ENCODE peak calls at places on chromosomes 5 and 9, in eight cellular contexts. One of them, this sample, is unnamed.

GRCh38 chr9:111891910-111892499 is 4.6 kb upstream of the UGCG start:
- DNase-seq in tibial nerve: no peak
- DNase-seq in endothelial cell of umbilical vein: no peak
- DNase-seq in uterus: no peak
- DNase-seq in transverse colon: peak
- DNase-seq in lower leg skin: no peak
- DNase-seq in suprapubic skin: no peak
- DNase-seq in HCT116: peak
- DNase-seq in this sample: no peak

GRCh38 chr9:113645972-113646241 is 182.4 kb downstream of the RGS3 start:
- DNase-seq in tibial nerve: no peak
- DNase-seq in HCT116: no peak
- DNase-seq in suprapubic skin: peak
- DNase-seq in lower leg skin: peak
- DNase-seq in uterus: no peak
- DNase-seq in transverse colon: no peak
- DNase-seq in endothelial cell of umbilical vein: no peak
- DNase-seq in this sample: no peak

GRCh38 chr5:151274666-151275065 is 21.7 kb downstream of the GM2A start:
- DNase-seq in endothelial cell of umbilical vein: no peak
- DNase-seq in uterus: no peak
- DNase-seq in tibial nerve: no peak
- DNase-seq in HCT116: no peak
- DNase-seq in transverse colon: no peak
- DNase-seq in suprapubic skin: no peak
- DNase-seq in lower leg skin: no peak
- DNase-seq in this sample: no peak

GRCh38 chr5:157271740-157272271 is 5.9 kb downstream of the CYFIP2 start:
- DNase-seq in suprapubic skin: no peak
- DNase-seq in HCT116: no peak
- DNase-seq in endothelial cell of umbilical vein: no peak
- DNase-seq in transverse colon: peak
- DNase-seq in lower leg skin: no peak
- DNase-seq in uterus: no peak
- DNase-seq in tibial nerve: no peak
- DNase-seq in this sample: peak

GRCh38 chr5:44266882-44267577 is 122.2 kb downstream of the FGF10 start:
- DNase-seq in suprapubic skin: no peak
- DNase-seq in tibial nerve: no peak
- DNase-seq in uterus: peak
- DNase-seq in HCT116: no peak
- DNase-seq in endothelial cell of umbilical vein: no peak
- DNase-seq in transverse colon: no peak
- DNase-seq in lower leg skin: peak
- DNase-seq in this sample: no peak

GRCh38 chr9:108550111-108550510 is 305.7 kb downstream of the ACTL7B start:
- DNase-seq in transverse colon: no peak
- DNase-seq in HCT116: no peak
- DNase-seq in uterus: no peak
- DNase-seq in tibial nerve: no peak
- DNase-seq in lower leg skin: no peak
- DNase-seq in endothelial cell of umbilical vein: no peak
- DNase-seq in suprapubic skin: no peak
- DNase-seq in this sample: no peak

GRCh38 chr5:152593388-152593787 is 188.3 kb upstream of the NMUR2 start:
- DNase-seq in suprapubic skin: no peak
- DNase-seq in endothelial cell of umbilical vein: no peak
- DNase-seq in uterus: no peak
- DNase-seq in transverse colon: no peak
- DNase-seq in lower leg skin: no peak
- DNase-seq in tibial nerve: no peak
- DNase-seq in HCT116: no peak
- DNase-seq in this sample: no peak

GRCh38 chr5:128035689-128036088 is 47.9 kb upstream of the SLC12A2 start:
- DNase-seq in tibial nerve: no peak
- DNase-seq in endothelial cell of umbilical vein: no peak
- DNase-seq in lower leg skin: no peak
- DNase-seq in uterus: no peak
- DNase-seq in suprapubic skin: no peak
- DNase-seq in transverse colon: no peak
- DNase-seq in HCT116: no peak
- DNase-seq in this sample: no peak

GRCh38 chr5:33297760-33298216 is 143.0 kb upstream of the TARS1 start:
- DNase-seq in tibial nerve: no peak
- DNase-seq in endothelial cell of umbilical vein: no peak
- DNase-seq in transverse colon: no peak
- DNase-seq in suprapubic skin: no peak
- DNase-seq in lower leg skin: no peak
- DNase-seq in HCT116: no peak
- DNase-seq in uterus: no peak
- DNase-seq in this sample: no peak

GRCh38 chr5:137696481-137696880 is 39.4 kb downstream of the KLHL3 start:
- DNase-seq in endothelial cell of umbilical vein: peak
- DNase-seq in transverse colon: no peak
- DNase-seq in suprapubic skin: no peak
- DNase-seq in HCT116: no peak
- DNase-seq in tibial nerve: no peak
- DNase-seq in uterus: no peak
- DNase-seq in lower leg skin: no peak
- DNase-seq in this sample: no peak

GRCh38 chr9:120777229-120777628 is 16.0 kb downstream of the FBXW2 start:
- DNase-seq in suprapubic skin: no peak
- DNase-seq in lower leg skin: no peak
- DNase-seq in tibial nerve: no peak
- DNase-seq in endothelial cell of umbilical vein: no peak
- DNase-seq in transverse colon: no peak
- DNase-seq in HCT116: no peak
- DNase-seq in uterus: no peak
- DNase-seq in this sample: no peak

GRCh38 chr5:42832060-42832459 is 20.4 kb upstream of the SELENOP start:
- DNase-seq in tibial nerve: no peak
- DNase-seq in uterus: no peak
- DNase-seq in suprapubic skin: no peak
- DNase-seq in lower leg skin: no peak
- DNase-seq in HCT116: no peak
- DNase-seq in endothelial cell of umbilical vein: no peak
- DNase-seq in transverse colon: no peak
- DNase-seq in this sample: no peak

GRCh38 chr9:72443855-72444254 is 77.6 kb upstream of the TMC1 start:
- DNase-seq in lower leg skin: no peak
- DNase-seq in tibial nerve: no peak
- DNase-seq in uterus: no peak
- DNase-seq in suprapubic skin: no peak
- DNase-seq in transverse colon: no peak
- DNase-seq in HCT116: no peak
- DNase-seq in endothelial cell of umbilical vein: no peak
- DNase-seq in this sample: no peak

GRCh38 chr9:6498982-6499381 is 86.0 kb downstream of the UHRF2 start:
- DNase-seq in uterus: no peak
- DNase-seq in lower leg skin: no peak
- DNase-seq in tibial nerve: no peak
- DNase-seq in transverse colon: no peak
- DNase-seq in endothelial cell of umbilical vein: no peak
- DNase-seq in HCT116: no peak
- DNase-seq in suprapubic skin: no peak
- DNase-seq in this sample: no peak

GRCh38 chr9:89361031-89361430 is 42.7 kb downstream of the SECISBP2 start:
- DNase-seq in suprapubic skin: peak
- DNase-seq in endothelial cell of umbilical vein: no peak
- DNase-seq in uterus: no peak
- DNase-seq in lower leg skin: peak
- DNase-seq in HCT116: no peak
- DNase-seq in transverse colon: no peak
- DNase-seq in tibial nerve: no peak
- DNase-seq in this sample: no peak
- TF ChIP-seq POLR2A in suprapubic skin: no peak
- TF ChIP-seq POLR2A in endothelial cell of umbilical vein: no peak
- TF ChIP-seq POLR2A in uterus: no peak
- TF ChIP-seq POLR2A in lower leg skin: no peak
- TF ChIP-seq POLR2A in HCT116: no peak
- TF ChIP-seq POLR2A in transverse colon: no peak
- TF ChIP-seq POLR2A in tibial nerve: no peak
- TF ChIP-seq POLR2A in this sample: no peak

DNA sequence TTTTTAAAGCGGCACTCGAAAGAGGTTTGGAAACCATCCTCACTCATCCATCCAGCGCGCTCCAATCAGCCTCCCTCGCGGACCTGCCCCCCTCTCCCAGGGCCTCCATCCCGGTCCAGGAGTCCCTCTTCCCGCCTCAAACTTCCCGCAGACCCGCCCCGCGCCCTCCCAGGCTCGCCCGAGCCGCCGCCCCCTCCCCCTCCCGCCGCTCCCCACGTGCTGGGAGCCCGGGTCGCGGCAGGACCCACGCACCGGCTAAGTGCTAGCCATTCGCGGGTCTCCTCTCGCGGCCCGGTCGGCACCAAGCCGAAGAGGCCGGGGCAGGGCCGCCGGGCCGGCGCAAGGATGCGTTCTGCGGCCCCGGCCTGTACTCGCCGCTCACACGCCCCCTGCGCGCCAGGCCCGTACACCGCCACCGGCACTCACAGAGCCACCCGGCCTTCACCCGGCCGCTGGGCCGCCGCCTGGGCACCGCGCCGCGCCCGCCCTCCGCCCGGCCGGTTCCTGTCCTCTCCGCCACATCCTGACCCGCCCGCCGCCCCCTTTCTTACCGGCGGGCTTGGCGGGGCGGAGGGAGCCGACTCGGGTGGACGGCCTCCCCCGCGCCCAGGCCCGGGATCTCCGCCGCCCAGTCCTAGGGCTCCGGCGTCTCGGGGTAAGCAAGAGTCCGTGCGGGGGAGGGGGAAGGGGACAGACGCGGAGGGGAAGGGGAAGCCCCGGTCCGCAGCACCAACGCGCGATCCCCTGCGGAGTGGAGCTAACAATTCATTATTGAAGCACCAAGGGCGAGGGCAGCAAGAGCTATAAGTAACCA is 612 bp downstream of the CHD1 start:
- DNase-seq in endothelial cell of umbilical vein: peak
- DNase-seq in uterus: peak
- DNase-seq in transverse colon: peak
- DNase-seq in tibial nerve: peak
- DNase-seq in HCT116: no peak
- DNase-seq in suprapubic skin: peak
- DNase-seq in lower leg skin: peak
- DNase-seq in this sample: peak
- TF ChIP-seq CTCF in endothelial cell of umbilical vein: no peak
- TF ChIP-seq CTCF in uterus: no peak
- TF ChIP-seq CTCF in transverse colon: no peak
- TF ChIP-seq CTCF in tibial nerve: no peak
- TF ChIP-seq CTCF in HCT116: no peak
- TF ChIP-seq CTCF in suprapubic skin: no peak
- TF ChIP-seq CTCF in lower leg skin: no peak
- TF ChIP-seq CTCF in this sample: no peak

DNA sequence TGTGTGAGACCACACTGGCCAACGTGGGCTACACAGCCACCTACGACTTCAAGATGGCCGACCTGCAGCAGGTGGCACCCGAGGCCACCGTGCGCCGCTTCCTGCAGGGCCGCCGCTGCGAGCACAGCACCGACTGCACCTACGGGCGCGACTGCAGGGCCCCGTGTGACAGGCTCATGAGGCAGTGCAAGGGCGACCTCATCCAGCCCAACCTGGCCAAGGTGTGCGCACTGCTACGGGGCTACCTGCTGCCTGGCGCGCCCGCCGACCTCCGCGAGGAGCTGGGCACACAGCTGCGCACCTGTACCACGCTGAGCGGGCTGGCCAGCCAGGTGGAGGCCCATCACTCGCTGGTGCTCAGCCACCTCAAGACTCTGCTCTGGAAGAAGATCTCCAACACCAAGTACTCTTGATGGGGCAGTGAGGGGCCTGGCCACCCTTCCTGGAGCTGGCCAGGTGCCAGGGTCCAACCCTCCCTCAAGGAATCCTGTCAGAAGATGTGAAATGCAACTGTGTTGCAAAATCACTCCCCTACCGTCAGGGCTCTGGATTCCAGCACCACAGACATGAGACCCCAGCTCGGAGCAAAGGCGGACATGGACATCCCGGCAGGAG is 11.1 kb downstream of the DIPK1B start:
- DNase-seq in tibial nerve: no peak
- DNase-seq in HCT116: no peak
- DNase-seq in endothelial cell of umbilical vein: no peak
- DNase-seq in uterus: no peak
- DNase-seq in lower leg skin: no peak
- DNase-seq in suprapubic skin: no peak
- DNase-seq in transverse colon: no peak
- DNase-seq in this sample: no peak
- TF ChIP-seq POLR2A in tibial nerve: no peak
- TF ChIP-seq POLR2A in HCT116: no peak
- TF ChIP-seq POLR2A in endothelial cell of umbilical vein: no peak
- TF ChIP-seq POLR2A in uterus: no peak
- TF ChIP-seq POLR2A in lower leg skin: no peak
- TF ChIP-seq POLR2A in suprapubic skin: no peak
- TF ChIP-seq POLR2A in transverse colon: no peak
- TF ChIP-seq POLR2A in this sample: no peak

DNA sequence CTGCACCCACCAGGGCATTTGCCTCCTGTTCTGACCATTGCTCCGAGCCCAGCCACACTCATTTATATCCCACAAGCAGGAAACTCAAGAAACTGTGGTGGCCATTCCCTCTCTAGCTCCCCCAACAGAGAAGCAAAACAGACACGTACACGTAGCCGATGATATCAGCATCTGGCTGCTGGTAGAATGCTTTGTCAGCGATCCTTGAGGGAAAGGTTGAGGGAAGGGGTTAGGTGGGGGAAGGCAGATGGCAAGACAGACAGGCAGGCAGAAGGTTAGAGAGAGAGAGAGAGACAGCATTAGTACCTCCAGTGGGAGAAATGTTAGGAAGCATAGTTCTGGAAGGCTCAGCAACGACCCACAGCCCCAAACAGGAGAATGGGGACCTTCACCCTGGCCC is 7.8 kb downstream of the HIGD2A start:
- DNase-seq in transverse colon: no peak
- DNase-seq in tibial nerve: no peak
- DNase-seq in suprapubic skin: no peak
- DNase-seq in HCT116: no peak
- DNase-seq in endothelial cell of umbilical vein: no peak
- DNase-seq in uterus: no peak
- DNase-seq in lower leg skin: no peak
- DNase-seq in this sample: no peak
- TF ChIP-seq CTCF in transverse colon: no peak
- TF ChIP-seq CTCF in tibial nerve: no peak
- TF ChIP-seq CTCF in suprapubic skin: no peak
- TF ChIP-seq CTCF in HCT116: no peak
- TF ChIP-seq CTCF in endothelial cell of umbilical vein: no peak
- TF ChIP-seq CTCF in uterus: no peak
- TF ChIP-seq CTCF in lower leg skin: no peak
- TF ChIP-seq CTCF in this sample: no peak

This sample was measured in right lobe of liver.